ENCODE peak calls at places on chromosomes 11 and 22, in ten cellular contexts. O is tibial artery, N is left ventricle myocardium inferior, B is pancreas, Y is colonic mucosa, X is MG63, Q is mucosa of descending colon, C is prostate gland, F is foreskin fibroblast, Z is bronchial epithelial cell. U is an unnamed sample.

GRCh38 chr11:130243816-130244215 is 70.9 kb downstream of the ZBTB44 start:
- DNase-seq in O (no peak), N (no peak), B (no peak), Y (no peak), X (no peak), Q (peak), C (no peak), F (no peak), Z (no peak), U (no peak)

GRCh38 chr11:34358666-34359547 is 1.1 kb upstream of the ABTB2 start:
- DNase-seq in O (peak), N (peak), B (peak), Y (peak), X (peak), Q (peak), C (peak), F (peak), Z (peak), U (no peak)

GRCh38 chr22:40867109-40867508 is 5.2 kb upstream of the DNAJB7 start:
- DNase-seq in O (no peak), N (no peak), B (no peak), Y (no peak), X (no peak), Q (no peak), C (no peak), F (no peak), Z (no peak), U (no peak)

GRCh38 chr11:95352733-95353346 is 121.8 kb upstream of the SESN3 start:
- DNase-seq in O (no peak), N (no peak), B (no peak), Y (no peak), X (no peak), Q (no peak), C (no peak), F (no peak), Z (no peak), U (no peak)

GRCh38 chr11:48263416-48263911 is at the start of gene OR4X1:
- DNase-seq in O (no peak), N (no peak), B (no peak), Y (no peak), X (no peak), Q (no peak), C (no peak), F (no peak), Z (no peak), U (no peak)

GRCh38 chr11:125941606-125942275 is 4.1 kb upstream of the VSIG10L2 start:
- DNase-seq in O (peak), N (peak), B (peak), Y (peak), X (peak), Q (peak), C (peak), F (peak), Z (peak), U (peak)

GRCh38 chr22:46770726-46771125 is 8.3 kb downstream of the TBC1D22A start:
- DNase-seq in O (no peak), N (no peak), B (no peak), Y (no peak), X (no peak), Q (no peak), C (no peak), F (no peak), Z (no peak), U (no peak)

GRCh38 chr11:131688056-131688693 is 317.8 kb downstream of the NTM start:
- DNase-seq in O (no peak), N (peak), B (peak), Y (peak), X (peak), Q (peak), C (no peak), F (peak), Z (peak), U (no peak)

GRCh38 chr11:73176145-73176891 is 34.2 kb upstream of the FCHSD2 start:
- DNase-seq in O (no peak), N (no peak), B (no peak), Y (no peak), X (no peak), Q (no peak), C (no peak), F (no peak), Z (no peak), U (no peak)

GRCh38 chr11:126053340-126054286 is 9.1 kb downstream of the CDON start:
- DNase-seq in O (no peak), N (no peak), B (no peak), Y (no peak), X (peak), Q (no peak), C (no peak), F (no peak), Z (no peak), U (no peak)

GRCh38 chr11:69217276-69218105 is 61.8 kb downstream of the SMIM38 start:
- DNase-seq in O (no peak), N (no peak), B (no peak), Y (peak), X (peak), Q (peak), C (peak), F (no peak), Z (no peak), U (no peak)

GRCh38 chr11:117771197-117771596 is 25.8 kb downstream of the DSCAML1 start:
- DNase-seq in O (no peak), N (no peak), B (no peak), Y (no peak), X (no peak), Q (no peak), C (no peak), F (no peak), Z (no peak), U (no peak)

GRCh38 chr22:31148953-31149627 is 8.8 kb upstream of the PLA2G3 start:
- DNase-seq in O (peak), N (peak), B (peak), Y (peak), X (peak), Q (peak), C (peak), F (peak), Z (peak), U (peak)

GRCh38 chr22:38133331-38133730 is 22.8 kb upstream of the BAIAP2L2 start:
- DNase-seq in O (peak), N (no peak), B (no peak), Y (no peak), X (no peak), Q (no peak), C (no peak), F (no peak), Z (no peak), U (no peak)

GRCh38 chr22:44395116-44396005 is 82.6 kb upstream of the SHISAL1 start:
- DNase-seq in O (peak), N (peak), B (no peak), Y (no peak), X (no peak), Q (no peak), C (no peak), F (no peak), Z (peak), U (no peak)

GRCh38 chr11:79708319-79708928 is 267.6 kb upstream of the TENM4 start:
- DNase-seq in O (no peak), N (no peak), B (no peak), Y (peak), X (no peak), Q (peak), C (no peak), F (peak), Z (peak), U (no peak)

GRCh38 chr11:95042906-95043305 is 6.3 kb upstream of the KDM4F start:
- DNase-seq in O (no peak), N (no peak), B (peak), Y (no peak), X (no peak), Q (no peak), C (no peak), F (no peak), Z (no peak), U (no peak)

GRCh38 chr22:46508391-46508999 is 28.9 kb downstream of the CELSR1 start:
- DNase-seq in O (no peak), N (no peak), B (no peak), Y (no peak), X (no peak), Q (no peak), C (no peak), F (no peak), Z (no peak), U (no peak)

GRCh38 chr11:71383461-71383860 is 64.7 kb downstream of the DHCR7 start:
- DNase-seq in O (no peak), N (no peak), B (no peak), Y (no peak), X (no peak), Q (no peak), C (no peak), F (no peak), Z (no peak), U (no peak)

GRCh38 chr11:81059356-81059755 is 1618.5 kb upstream of the TENM4 start:
- DNase-seq in O (no peak), N (no peak), B (no peak), Y (no peak), X (no peak), Q (no peak), C (no peak), F (no peak), Z (no peak), U (no peak)

GRCh38 chr11:69427906-69428880 is 53.3 kb upstream of the LINC01488 start:
- DNase-seq in O (peak), N (peak), B (no peak), Y (no peak), X (no peak), Q (no peak), C (no peak), F (no peak), Z (no peak), U (no peak)

GRCh38 chr22:43985532-43985931 is 30.3 kb downstream of the SAMM50 start:
- DNase-seq in O (no peak), N (no peak), B (no peak), Y (no peak), X (no peak), Q (no peak), C (no peak), F (no peak), Z (no peak), U (no peak)

GRCh38 chr11:86119062-86119461 is 50.2 kb upstream of the PICALM start:
- DNase-seq in O (no peak), N (no peak), B (no peak), Y (no peak), X (no peak), Q (no peak), C (no peak), F (no peak), Z (no peak), U (no peak)

GRCh38 chr11:1467270-1467669 is 19.3 kb downstream of the MOB2 start:
- DNase-seq in O (no peak), N (no peak), B (no peak), Y (no peak), X (no peak), Q (no peak), C (no peak), F (no peak), Z (no peak), U (no peak)

GRCh38 chr11:65505434-65506315 is 6.8 kb downstream of the MALAT1 start:
- DNase-seq in O (peak), N (no peak), B (peak), Y (peak), X (no peak), Q (peak), C (peak), F (peak), Z (peak), U (no peak)

GRCh38 chr11:7671807-7672206 is 1.5 kb downstream of the CYB5R2 start:
- DNase-seq in O (no peak), N (no peak), B (no peak), Y (no peak), X (no peak), Q (no peak), C (no peak), F (no peak), Z (peak), U (no peak)

GRCh38 chr11:60396790-60397189 is 531 bp downstream of the MS4A14 start:
- DNase-seq in O (no peak), N (no peak), B (no peak), Y (no peak), X (no peak), Q (no peak), C (no peak), F (no peak), Z (no peak), U (no peak)

DNA sequence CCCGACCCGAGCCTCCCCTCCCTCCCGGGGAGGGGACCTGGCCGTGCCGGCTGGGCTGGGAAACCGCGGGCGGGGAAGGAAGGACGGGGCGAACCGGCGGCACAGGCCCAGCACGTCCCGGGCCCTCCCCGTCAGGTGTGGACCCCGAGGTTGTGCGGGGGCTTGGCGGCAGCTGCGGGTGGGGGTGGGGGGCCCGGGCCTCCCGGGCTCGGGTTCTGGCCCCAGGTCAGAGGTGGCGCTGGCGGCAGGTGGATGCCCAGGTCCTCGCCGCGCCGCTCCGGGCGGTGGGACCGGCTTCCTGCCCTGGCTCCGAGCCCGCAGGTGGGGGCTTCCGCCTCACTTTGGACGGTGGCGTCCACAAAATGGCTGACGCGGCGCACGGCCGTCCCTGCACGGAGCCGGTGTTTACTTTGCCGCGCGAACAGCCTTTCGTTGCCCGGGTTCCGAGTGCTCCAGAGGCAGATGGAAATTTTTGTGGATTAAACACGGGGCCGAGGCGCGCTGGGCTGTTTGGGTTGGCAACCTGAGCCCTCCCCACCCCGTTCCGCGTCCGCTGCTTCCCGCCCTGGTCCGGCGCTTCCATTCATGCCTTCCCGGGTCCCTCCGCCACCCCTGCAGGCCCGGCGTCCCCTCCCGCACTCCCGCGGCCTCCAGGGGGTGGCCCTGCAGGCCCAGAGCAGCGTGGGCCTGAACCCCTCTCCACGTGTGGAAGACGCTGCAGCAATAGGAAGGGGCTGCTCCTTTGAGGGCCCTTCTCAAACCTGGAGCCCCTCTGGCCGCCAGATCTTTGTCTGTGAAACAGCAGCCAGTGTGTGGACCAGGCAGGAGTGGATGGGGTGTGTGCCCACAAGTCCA is 92.0 kb upstream of the KCNQ1OT1 start:
- DNase-seq in O (peak), N (peak), B (no peak), Y (no peak), X (no peak), Q (no peak), C (no peak), F (no peak), Z (no peak), U (no peak)
- H3K4me3 ChIP-seq in O (peak), N (peak), B (peak), Y (peak), X (no peak), Q (no peak), C (peak), F (no peak), Z (peak), U (peak)

GRCh38 chr22:35065796-35066218 is at the start of gene ISX:
- DNase-seq in O (no peak), N (no peak), B (no peak), Y (peak), X (no peak), Q (peak), C (peak), F (no peak), Z (no peak), U (no peak)
- H3K4me3 ChIP-seq in O (no peak), N (no peak), B (no peak), Y (peak), X (no peak), Q (peak), C (no peak), F (no peak), Z (no peak), U (no peak)

GRCh38 chr11:111918390-111919256 is at the start of gene C11orf52:
- DNase-seq in O (no peak), N (no peak), B (peak), Y (peak), X (no peak), Q (peak), C (peak), F (peak), Z (peak), U (no peak)
- H3K4me3 ChIP-seq in O (no peak), N (peak), B (peak), Y (peak), X (no peak), Q (no peak), C (peak), F (no peak), Z (peak), U (no peak)

GRCh38 chr11:61598886-61599868 is 18.3 kb upstream of the SYT7 start:
- DNase-seq in O (no peak), N (peak), B (no peak), Y (no peak), X (peak), Q (no peak), C (no peak), F (peak), Z (peak), U (no peak)

GRCh38 chr11:61601512-61601911 is 20.6 kb upstream of the SYT7 start:
- DNase-seq in O (no peak), N (no peak), B (no peak), Y (no peak), X (no peak), Q (peak), C (peak), F (no peak), Z (no peak), U (no peak)

GRCh38 chr11:61603667-61604066 is 22.8 kb upstream of the SYT7 start:
- DNase-seq in O (no peak), N (no peak), B (no peak), Y (no peak), X (no peak), Q (no peak), C (no peak), F (no peak), Z (no peak), U (no peak)

GRCh38 chr11:61599968-61600710 is 19.3 kb upstream of the SYT7 start:
- DNase-seq in O (no peak), N (no peak), B (no peak), Y (no peak), X (peak), Q (no peak), C (no peak), F (no peak), Z (no peak), U (no peak)

GRCh38 chr11:61602775-61603569 is 22.1 kb upstream of the SYT7 start:
- DNase-seq in O (peak), N (peak), B (peak), Y (peak), X (peak), Q (peak), C (no peak), F (peak), Z (peak), U (peak)
- H3K4me3 ChIP-seq in O (no peak), N (no peak), B (no peak), Y (no peak), X (no peak), Q (no peak), C (no peak), F (no peak), Z (no peak), U (no peak)

GRCh38 chr22:23401910-23402274 is 178.2 kb downstream of the IGLL1 start:
- DNase-seq in O (peak), N (no peak), B (peak), Y (peak), X (no peak), Q (peak), C (no peak), F (no peak), Z (no peak), U (no peak)
- H3K4me3 ChIP-seq in O (peak), N (peak), B (peak), Y (peak), X (no peak), Q (no peak), C (peak), F (no peak), Z (peak), U (no peak)

GRCh38 chr22:28142361-28142801 is 223.3 kb upstream of the PITPNB start:
- DNase-seq in O (no peak), N (no peak), B (no peak), Y (no peak), X (no peak), Q (no peak), C (peak), F (peak), Z (peak), U (peak)
- H3K4me3 ChIP-seq in O (no peak), N (no peak), B (no peak), Y (no peak), X (no peak), Q (no peak), C (no peak), F (peak), Z (no peak), U (no peak)

DNA sequence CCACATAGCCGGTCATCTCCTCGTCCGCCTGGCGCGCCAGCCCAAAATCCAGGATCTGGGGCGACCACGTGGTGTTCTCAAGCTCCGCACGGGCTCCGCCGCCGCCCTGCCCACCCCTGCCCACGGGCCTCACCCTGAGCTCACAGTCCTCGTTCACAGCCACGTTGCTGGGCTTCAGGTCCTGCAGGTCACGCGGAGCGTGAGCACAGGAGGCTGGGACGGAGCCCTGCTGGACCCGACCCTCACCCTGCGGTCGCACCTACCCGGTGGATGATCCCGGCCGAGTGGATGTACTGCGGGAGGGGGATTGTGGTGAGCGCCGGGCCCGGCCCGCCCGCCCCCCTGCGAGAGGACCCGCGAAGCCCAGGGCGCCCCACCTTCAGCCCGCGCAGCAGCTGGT is 3.2 kb downstream of the MAPK11 start:
- DNase-seq in O (no peak), N (no peak), B (no peak), Y (no peak), X (no peak), Q (no peak), C (no peak), F (no peak), Z (no peak), U (no peak)
- H3K4me3 ChIP-seq in O (peak), N (peak), B (peak), Y (no peak), X (no peak), Q (no peak), C (peak), F (peak), Z (no peak), U (peak)

GRCh38 chr11:31996159-31996881 is 94.6 kb upstream of the RCN1 start:
- DNase-seq in O (no peak), N (no peak), B (no peak), Y (no peak), X (no peak), Q (no peak), C (no peak), F (no peak), Z (no peak), U (no peak)
- H3K4me3 ChIP-seq in O (no peak), N (no peak), B (no peak), Y (no peak), X (no peak), Q (no peak), C (no peak), F (no peak), Z (no peak), U (no peak)

DNA sequence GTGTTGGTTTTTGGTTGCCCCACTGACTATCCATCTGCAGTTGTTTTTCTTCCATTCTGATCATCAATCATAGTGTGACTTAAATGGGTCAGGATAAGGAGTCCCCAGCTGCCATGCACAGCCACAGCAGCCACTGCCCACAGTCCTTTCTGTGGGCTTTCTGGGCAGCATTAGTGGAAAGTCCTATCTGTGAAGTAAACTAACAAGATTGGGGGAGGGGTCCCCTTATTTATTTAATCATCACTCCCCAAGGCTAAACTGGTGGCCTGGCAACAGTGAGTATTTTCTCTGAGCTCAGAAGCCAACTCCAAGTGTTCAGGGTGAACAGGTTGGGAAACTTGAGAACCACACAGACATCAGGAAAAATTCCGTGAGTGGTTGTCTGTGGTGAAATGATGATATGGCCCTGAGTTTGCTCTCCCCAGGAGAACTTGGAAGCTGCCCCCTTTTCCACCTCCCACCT is 145.0 kb downstream of the CCDC34 start:
- DNase-seq in O (no peak), N (no peak), B (no peak), Y (no peak), X (no peak), Q (no peak), C (no peak), F (peak), Z (peak), U (peak)
- H3K4me3 ChIP-seq in O (no peak), N (no peak), B (no peak), Y (no peak), X (no peak), Q (no peak), C (no peak), F (no peak), Z (no peak), U (no peak)

GRCh38 chr11:67022341-67022933 is 497 bp upstream of the SYT12 start:
- DNase-seq in O (peak), N (no peak), B (peak), Y (peak), X (peak), Q (peak), C (peak), F (peak), Z (peak), U (no peak)
- H3K4me3 ChIP-seq in O (peak), N (peak), B (peak), Y (peak), X (no peak), Q (no peak), C (peak), F (no peak), Z (peak), U (peak)

U was measured in skeletal muscle cell.